ENCODE peak calls at places on chromosomes 7 and 10, in four cellular contexts. G is K562, M is HepG2, B is GM12878. P is an unnamed sample.

GRCh38 chr7:132703742-132704141 is 127.5 kb upstream of the PLXNA4 start:
- DNase-seq in G (peak), M (no peak), B (no peak), P (peak)

GRCh38 chr10:49164587-49165188 is 23.5 kb downstream of the TMEM273 start:
- DNase-seq in G (peak), M (peak), B (no peak), P (peak)

GRCh38 chr10:59108886-59109288 is 67.6 kb upstream of the PHYHIPL start:
- DNase-seq in G (no peak), M (peak), B (no peak), P (no peak)

GRCh38 chr10:17742918-17743317 is 9.1 kb upstream of the TMEM236 start:
- DNase-seq in G (peak), M (peak), B (no peak), P (peak)

GRCh38 chr7:88338521-88338920 is 31.8 kb upstream of the STEAP4 start:
- DNase-seq in G (no peak), M (no peak), B (no peak), P (no peak)

GRCh38 chr10:60710041-60710440 is 68.2 kb upstream of the CDK1 start:
- DNase-seq in G (no peak), M (no peak), B (no peak), P (no peak)

GRCh38 chr10:24643679-24644209 is 79.9 kb downstream of the ARHGAP21 start:
- DNase-seq in G (no peak), M (no peak), B (no peak), P (no peak)

GRCh38 chr10:19730071-19730470 is 86.2 kb upstream of the PLXDC2 start:
- DNase-seq in G (no peak), M (no peak), B (no peak), P (no peak)

GRCh38 chr7:29609162-29610030 is 45.8 kb downstream of the PRR15 start:
- DNase-seq in G (peak), M (peak), B (no peak), P (peak)

GRCh38 chr10:96516337-96516736 is 2.6 kb upstream of the TLL2 start:
- DNase-seq in G (no peak), M (no peak), B (no peak), P (no peak)

GRCh38 chr7:44678096-44678467 is 70.6 kb upstream of the ZMIZ2 start:
- DNase-seq in G (no peak), M (no peak), B (no peak), P (no peak)

GRCh38 chr10:16314259-16314658 is 122.6 kb upstream of the PTER start:
- DNase-seq in G (peak), M (peak), B (no peak), P (peak)
- TF ChIP-seq CTCF in G (peak), M (peak), B (peak), P (no peak)

GRCh38 chr10:33009244-33010131 is 51.5 kb upstream of the ITGB1 start:
- DNase-seq in G (no peak), M (no peak), B (no peak), P (no peak)
- TF ChIP-seq CREM in G (no peak), M (no peak), B (no peak), P (no peak)

GRCh38 chr10:63094405-63094804 is 38.7 kb upstream of the NRBF2 start:
- DNase-seq in G (no peak), M (no peak), B (no peak), P (no peak)

DNA sequence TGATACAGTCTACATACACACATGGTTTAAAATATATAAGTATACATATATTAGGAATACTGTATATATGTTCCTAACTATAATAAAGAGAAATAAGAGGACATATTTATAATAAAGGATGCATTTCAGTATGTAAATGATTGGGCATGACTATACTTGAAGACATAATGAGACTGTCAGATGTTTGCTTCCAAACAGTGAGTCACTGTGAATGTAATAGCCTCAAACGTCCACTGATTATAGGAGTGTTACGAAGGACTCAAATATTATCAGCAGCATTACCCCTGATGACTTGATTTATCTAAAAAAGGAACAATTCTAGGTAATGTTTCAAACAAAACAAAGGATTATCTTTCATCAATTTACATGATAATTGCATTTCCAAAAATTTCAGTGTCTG is 39.9 kb upstream of the NRBF2 start:
- DNase-seq in G (no peak), M (no peak), B (no peak), P (no peak)
- TF ChIP-seq CTCF in G (no peak), M (no peak), B (no peak), P (no peak)

DNA sequence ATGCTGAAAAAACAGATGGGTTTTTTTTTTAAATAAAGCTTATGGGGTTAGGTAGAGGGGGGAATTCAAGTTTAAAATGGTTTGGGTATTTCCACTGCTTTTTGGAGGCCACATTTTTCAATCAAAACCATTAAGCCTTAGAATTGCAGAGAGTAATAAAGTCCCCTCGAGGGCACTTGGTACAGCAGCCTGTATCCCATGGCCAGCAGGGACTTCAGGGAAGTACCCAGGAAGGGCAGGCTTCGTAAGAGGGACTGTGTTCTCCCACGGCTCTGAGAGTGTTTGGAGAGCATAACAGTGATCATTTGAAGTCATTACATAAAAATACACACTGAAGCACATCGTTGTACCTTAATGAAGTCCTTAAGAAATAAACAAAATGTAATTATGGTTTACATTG is 432.7 kb downstream of the DPP6 start:
- DNase-seq in G (no peak), M (no peak), B (no peak), P (no peak)
- TF ChIP-seq CREM in G (no peak), M (no peak), B (no peak), P (no peak)

GRCh38 chr10:14299516-14299915 is 31.2 kb downstream of the FRMD4A start:
- DNase-seq in G (no peak), M (no peak), B (no peak), P (no peak)

GRCh38 chr10:14306201-14306600 is 24.5 kb downstream of the FRMD4A start:
- DNase-seq in G (no peak), M (no peak), B (no peak), P (no peak)

GRCh38 chr10:14304029-14304428 is 26.7 kb downstream of the FRMD4A start:
- DNase-seq in G (no peak), M (no peak), B (no peak), P (no peak)

GRCh38 chr10:14296081-14296709 is 34.5 kb downstream of the FRMD4A start:
- DNase-seq in G (no peak), M (no peak), B (no peak), P (no peak)

GRCh38 chr10:14302035-14302434 is 28.7 kb downstream of the FRMD4A start:
- DNase-seq in G (no peak), M (no peak), B (no peak), P (no peak)
- TF ChIP-seq CTCF in G (peak), M (no peak), B (peak), P (no peak)

DNA sequence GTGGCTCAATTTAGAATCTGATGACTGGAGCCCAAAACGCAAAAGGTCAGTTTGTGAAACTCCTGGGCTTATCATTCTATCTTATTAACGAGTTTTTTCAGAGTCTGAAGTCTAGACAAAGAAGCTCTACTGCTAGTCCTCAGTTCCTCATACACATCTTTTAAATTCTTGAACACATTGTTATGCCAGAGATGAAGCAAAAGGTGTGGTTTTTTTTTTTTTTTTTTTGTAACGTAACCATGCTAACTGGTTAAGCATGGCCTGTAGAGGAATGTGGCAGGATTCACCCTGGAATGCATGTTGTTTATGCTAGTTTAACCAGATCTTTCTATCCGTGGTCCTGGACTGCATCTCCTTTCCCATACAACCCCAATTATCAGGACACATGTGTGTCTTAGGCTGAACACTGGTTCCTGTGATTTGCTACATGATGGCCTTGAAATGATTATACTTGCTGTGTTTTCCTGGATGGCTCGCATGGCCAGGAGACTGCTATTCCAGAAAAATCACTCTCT is 79.3 kb upstream of the MDFIC start:
- DNase-seq in G (no peak), M (no peak), B (no peak), P (no peak)
- TF ChIP-seq CREM in G (no peak), M (no peak), B (no peak), P (no peak)

GRCh38 chr10:5457741-5458140 is 41.6 kb downstream of the CALML5 start:
- DNase-seq in G (no peak), M (no peak), B (no peak), P (no peak)

GRCh38 chr10:5461201-5461585 is 38.2 kb downstream of the CALML5 start:
- DNase-seq in G (no peak), M (no peak), B (no peak), P (no peak)

GRCh38 chr10:5460468-5461200 is 38.7 kb downstream of the CALML5 start:
- DNase-seq in G (no peak), M (no peak), B (no peak), P (no peak)

GRCh38 chr10:5458425-5458824 is 40.9 kb downstream of the CALML5 start:
- DNase-seq in G (no peak), M (no peak), B (no peak), P (no peak)

GRCh38 chr10:5458949-5459747 is 40.2 kb downstream of the CALML5 start:
- DNase-seq in G (no peak), M (no peak), B (no peak), P (no peak)
- TF ChIP-seq CTCF in G (no peak), M (no peak), B (no peak), P (no peak)

P was measured in WTC11.